ENCODE peak calls at places on chromosomes 16 and 17, in seven cellular contexts. V, F, J, L, Y, B and K are unnamed samples.

GRCh38 chr17:82631544-82631943 is 16.7 kb downstream of the WDR45B start:
- DNase-seq in F (no peak), B (no peak), L (no peak), V (no peak), Y (no peak), J (no peak), K (no peak)

GRCh38 chr17:74202879-74203432 is 522 bp upstream of the RPL38 start:
- DNase-seq in F (no peak), J (no peak), B (no peak), L (no peak), V (no peak), Y (no peak), K (no peak)

GRCh38 chr16:57906385-57907316 is 64.3 kb downstream of the CNGB1 start:
- DNase-seq in B (no peak), J (peak), Y (no peak), V (no peak), F (no peak), L (no peak), K (no peak)

GRCh38 chr16:64131423-64131822 is 990.4 kb downstream of the CDH11 start:
- DNase-seq in L (no peak), B (no peak), F (peak), Y (no peak), V (no peak), J (no peak), K (no peak)

GRCh38 chr17:61285483-61286320 is 113.9 kb upstream of the TBX2 start:
- DNase-seq in B (no peak), L (peak), Y (no peak), V (no peak), J (no peak), F (no peak), K (no peak)

GRCh38 chr16:31483081-31483480 is at the start of gene SLC5A2:
- DNase-seq in J (no peak), V (no peak), Y (no peak), L (no peak), B (no peak), F (no peak), K (no peak)

GRCh38 chr16:67241008-67241900 is 6.0 kb downstream of the FHOD1 start:
- DNase-seq in B (no peak), Y (no peak), V (peak), J (no peak), L (peak), F (peak), K (no peak)

GRCh38 chr17:69254187-69254586 is 25.6 kb upstream of the ABCA10 start:
- DNase-seq in L (no peak), B (no peak), Y (no peak), J (no peak), F (no peak), V (no peak), K (no peak)

GRCh38 chr17:19006698-19007097 is 2.1 kb upstream of the FAM83G start:
- DNase-seq in J (no peak), V (no peak), B (no peak), L (no peak), F (no peak), Y (no peak), K (no peak)

GRCh38 chr17:61461586-61461966 is 9.4 kb downstream of the TBX4 start:
- DNase-seq in J (no peak), V (peak), L (no peak), F (no peak), Y (no peak), B (no peak), K (no peak)

GRCh38 chr17:81387235-81388060 is 7.8 kb upstream of the BAHCC1 start:
- DNase-seq in V (peak), B (no peak), J (peak), F (no peak), Y (no peak), L (peak), K (no peak)

GRCh38 chr16:73034374-73034773 is 13.6 kb downstream of the ZFHX3 start:
- DNase-seq in F (no peak), J (no peak), B (peak), Y (no peak), L (no peak), V (no peak), K (no peak)

GRCh38 chr16:77169650-77170236 is 21.2 kb upstream of the MON1B start:
- DNase-seq in V (peak), F (no peak), B (no peak), L (no peak), Y (peak), J (peak), K (no peak)

GRCh38 chr17:28698253-28698941 is 13.3 kb downstream of the PROCA1 start:
- DNase-seq in F (no peak), B (no peak), J (no peak), V (peak), Y (no peak), L (no peak), K (no peak)

GRCh38 chr17:10036511-10037061 is 131.5 kb upstream of the RCVRN start:
- DNase-seq in V (peak), L (peak), B (no peak), F (peak), Y (no peak), J (no peak), K (no peak)

GRCh38 chr17:66272699-66273390 is 29.6 kb upstream of the PRKCA start:
- DNase-seq in V (no peak), Y (no peak), B (no peak), J (no peak), F (no peak), L (no peak), K (no peak)

GRCh38 chr17:70905796-70906195 is 736.5 kb downstream of the KCNJ2 start:
- DNase-seq in B (no peak), L (peak), V (no peak), J (no peak), F (peak), Y (no peak), K (no peak)

GRCh38 chr16:49341706-49342105 is 31.9 kb upstream of the C16orf78 start:
- DNase-seq in F (no peak), V (no peak), L (no peak), B (no peak), J (no peak), Y (no peak), K (no peak)
- H3K27ac ChIP-seq in F (no peak), V (no peak), L (no peak), B (no peak), J (no peak), Y (no peak), K (no peak)

DNA sequence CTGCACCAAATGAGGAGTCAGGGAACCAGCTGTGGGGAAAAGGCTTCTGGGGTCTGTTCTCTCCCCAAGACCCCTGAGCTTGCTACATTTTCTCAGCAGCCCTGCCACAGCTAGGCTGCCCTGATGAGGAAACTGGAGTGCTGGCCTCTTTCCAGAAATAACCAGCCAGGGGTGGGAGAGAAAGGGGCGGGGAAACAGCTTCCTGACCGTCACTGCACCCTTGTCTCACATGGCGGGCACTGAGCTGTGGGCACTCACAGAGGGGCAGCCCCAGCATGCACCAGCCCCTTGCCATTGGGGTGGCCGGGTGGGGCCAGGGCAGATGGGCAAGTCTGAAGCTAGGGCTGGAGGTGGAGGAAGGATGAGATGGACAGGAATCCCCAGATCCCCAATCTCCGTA is 2.9 kb downstream of the SRL start:
- DNase-seq in B (no peak), V (no peak), Y (no peak), L (no peak), F (no peak), J (no peak), K (no peak)
- H3K27ac ChIP-seq in B (no peak), V (no peak), Y (no peak), L (peak), F (peak), J (no peak), K (no peak)

GRCh38 chr17:64494121-64494520 is 2.7 kb downstream of the POLG2 start:
- DNase-seq in L (no peak), F (no peak), V (no peak), B (no peak), Y (no peak), J (no peak), K (no peak)
- H3K27ac ChIP-seq in L (no peak), F (no peak), V (no peak), B (no peak), Y (no peak), J (no peak), K (no peak)

DNA sequence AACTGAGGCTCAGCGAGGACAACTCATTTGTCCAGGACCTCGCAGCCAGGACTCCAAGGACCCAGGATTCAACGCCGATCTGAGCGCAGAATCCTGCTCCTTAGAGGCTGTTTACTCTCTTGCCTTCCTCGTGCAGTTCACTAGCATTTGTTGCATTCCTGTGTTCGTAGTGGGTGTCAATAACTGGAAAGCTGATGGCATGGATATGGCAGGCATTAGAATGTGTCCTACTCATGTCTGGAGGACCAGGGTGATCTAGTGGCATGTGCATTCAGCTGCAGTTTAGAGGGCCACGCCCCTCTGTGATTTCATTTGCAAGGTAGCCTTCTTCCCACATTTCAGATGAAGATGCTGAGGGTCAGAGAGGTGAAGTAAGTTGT is 510 bp downstream of the CRISPLD2 start:
- DNase-seq in L (no peak), J (no peak), F (no peak), Y (no peak), B (no peak), V (no peak), K (no peak)
- H3K27ac ChIP-seq in L (peak), J (no peak), F (peak), Y (no peak), B (no peak), V (peak), K (no peak)

GRCh38 chr16:89244754-89245153 is 27.3 kb downstream of the ZNF778 start:
- DNase-seq in L (no peak), B (no peak), F (no peak), Y (no peak), V (no peak), J (no peak), K (no peak)
- H3K27ac ChIP-seq in L (no peak), B (no peak), F (no peak), Y (no peak), V (no peak), J (no peak), K (no peak)

GRCh38 chr16:25097304-25097988 is 14.1 kb upstream of the LCMT1 start:
- DNase-seq in F (no peak), V (no peak), L (no peak), J (no peak), B (no peak), Y (no peak), K (no peak)

GRCh38 chr16:25089346-25089745 is 22.2 kb upstream of the LCMT1 start:
- DNase-seq in V (peak), B (no peak), F (no peak), Y (no peak), L (no peak), J (no peak), K (no peak)

GRCh38 chr16:25092489-25092888 is 19.1 kb upstream of the LCMT1 start:
- DNase-seq in L (no peak), J (no peak), Y (no peak), B (no peak), V (no peak), F (no peak), K (no peak)

GRCh38 chr16:25095636-25096035 is 15.9 kb upstream of the LCMT1 start:
- DNase-seq in Y (no peak), F (no peak), J (no peak), B (no peak), V (no peak), L (no peak), K (no peak)

DNA sequence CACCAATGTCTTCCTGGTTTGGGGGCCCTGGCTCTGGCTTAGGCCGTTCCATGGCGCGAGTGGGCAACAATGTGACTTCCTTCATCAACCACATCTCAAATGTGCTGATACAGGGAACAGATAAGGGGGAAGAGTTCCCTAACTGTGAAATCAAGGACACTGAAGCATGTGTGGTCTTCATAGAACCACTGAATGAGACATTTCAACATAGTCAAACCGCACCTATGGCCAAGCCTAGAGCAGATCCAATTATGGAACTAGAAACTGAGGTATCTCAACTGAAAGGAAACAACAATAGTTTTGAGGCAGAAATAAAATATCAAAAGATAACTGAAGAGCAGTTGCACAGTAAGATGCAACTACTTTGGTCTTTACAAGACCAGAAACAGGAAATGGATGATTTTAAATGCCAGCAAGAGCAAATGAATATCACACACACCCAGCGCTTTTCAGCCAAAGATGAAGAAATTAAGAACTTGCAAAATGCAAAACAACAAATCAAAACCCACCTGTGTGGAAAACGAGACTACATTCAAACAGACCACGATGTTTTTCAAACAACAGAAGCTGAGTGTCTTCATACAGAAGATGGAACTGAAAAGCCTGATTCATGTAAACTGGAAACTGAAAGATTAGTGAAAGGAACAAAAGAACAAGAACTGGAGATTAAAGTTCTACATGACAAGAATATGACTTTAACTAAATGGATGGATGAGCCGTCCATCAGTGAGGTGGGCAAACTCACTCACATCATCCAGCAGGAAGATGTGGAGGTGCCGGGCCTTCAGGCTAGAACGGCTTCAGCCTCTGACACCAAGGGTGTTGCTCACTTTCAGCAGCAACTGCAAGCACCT is 18.1 kb upstream of the LCMT1 start:
- DNase-seq in F (no peak), Y (peak), L (no peak), B (no peak), J (peak), V (no peak), K (no peak)
- H3K27ac ChIP-seq in F (no peak), Y (peak), L (no peak), B (peak), J (peak), V (no peak), K (no peak)

DNA sequence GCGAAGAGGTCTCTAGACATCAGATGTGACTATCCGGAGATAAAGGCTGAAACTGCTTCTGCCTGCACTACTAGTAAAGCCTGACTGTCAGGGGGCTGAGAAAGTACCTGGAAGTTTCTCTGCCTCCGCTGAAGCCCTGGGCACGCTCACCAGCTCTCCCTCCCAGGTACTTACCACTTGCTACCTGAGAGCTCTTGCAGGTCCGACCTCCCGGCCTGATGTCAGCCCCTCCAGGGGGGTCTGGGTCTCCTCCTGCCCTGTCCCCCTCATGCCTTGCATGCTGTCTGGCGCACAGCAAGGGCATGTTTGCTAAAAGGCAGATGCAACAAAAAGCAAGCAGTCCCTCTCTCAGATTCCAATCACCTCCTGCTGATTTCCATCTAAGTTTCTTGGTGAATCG is 17.4 kb downstream of the ZDHHC7 start:
- DNase-seq in V (no peak), B (no peak), F (no peak), J (no peak), Y (no peak), L (no peak), K (no peak)
- H3K27ac ChIP-seq in V (peak), B (no peak), F (no peak), J (no peak), Y (no peak), L (no peak), K (peak)